ENCODE peak calls at places on chromosomes 13 and 19, in five cellular contexts. K is bronchial epithelial cell, M is T-cell, V is WERI-Rb-1, N is hypothalamus. D is an unnamed sample.

GRCh38 chr19:46959962-46960556 is 59.6 kb upstream of the NPAS1 start:
- DNase-seq in K (no peak), M (no peak), V (no peak), N (no peak), D (no peak)

GRCh38 chr19:49599378-49600298 is 8.7 kb downstream of the PRR12 start:
- DNase-seq in K (no peak), M (no peak), V (no peak), N (no peak), D (no peak)

GRCh38 chr13:111646464-111646855 is 326.0 kb downstream of the TEX29 start:
- DNase-seq in K (no peak), M (no peak), V (no peak), N (no peak), D (no peak)

GRCh38 chr13:51520524-51520923 is 63.7 kb upstream of the WDFY2 start:
- DNase-seq in K (peak), M (no peak), V (no peak), N (no peak), D (no peak)

GRCh38 chr19:4139614-4140236 is 13.7 kb upstream of the CREB3L3 start:
- DNase-seq in K (peak), M (peak), V (peak), N (peak), D (peak)

GRCh38 chr13:19952850-19953249 is 5.7 kb upstream of the ZMYM2 start:
- DNase-seq in K (peak), M (no peak), V (no peak), N (no peak), D (no peak)

GRCh38 chr13:43905435-43906031 is 25.8 kb downstream of the LACC1 start:
- DNase-seq in K (peak), M (no peak), V (peak), N (no peak), D (peak)

GRCh38 chr13:78404961-78405360 is 198.4 kb downstream of the POU4F1 start:
- DNase-seq in K (no peak), M (no peak), V (no peak), N (no peak), D (no peak)

D was measured in BE2C.